ENCODE peak calls at places on chromosomes 2 and 18, in six cellular contexts. One of them, this sample, is unnamed.

GRCh38 chr2:71212336-71212735 is 14.6 kb downstream of the PAIP2B start:
- DNase-seq in epithelial cell of proximal tubule: no peak
- DNase-seq in occipital lobe: no peak
- DNase-seq in DMS79: no peak
- DNase-seq in left cardiac atrium: no peak
- DNase-seq in GM23248: no peak
- DNase-seq in this sample: no peak

GRCh38 chr2:88038263-88039105 is 17.1 kb downstream of the KRCC1 start:
- DNase-seq in DMS79: no peak
- DNase-seq in left cardiac atrium: no peak
- DNase-seq in GM23248: peak
- DNase-seq in epithelial cell of proximal tubule: peak
- DNase-seq in occipital lobe: no peak
- DNase-seq in this sample: no peak

GRCh38 chr2:236691799-236692167 is 122.2 kb downstream of the ACKR3 start:
- DNase-seq in epithelial cell of proximal tubule: no peak
- DNase-seq in GM23248: no peak
- DNase-seq in DMS79: no peak
- DNase-seq in left cardiac atrium: no peak
- DNase-seq in occipital lobe: no peak
- DNase-seq in this sample: no peak

GRCh38 chr18:80167947-80168745 is 59.1 kb downstream of the ADNP2 start:
- DNase-seq in occipital lobe: no peak
- DNase-seq in left cardiac atrium: no peak
- DNase-seq in GM23248: no peak
- DNase-seq in DMS79: no peak
- DNase-seq in epithelial cell of proximal tubule: no peak
- DNase-seq in this sample: no peak

GRCh38 chr2:120391905-120392665 is 46.1 kb downstream of the INHBB start:
- DNase-seq in DMS79: no peak
- DNase-seq in left cardiac atrium: no peak
- DNase-seq in GM23248: no peak
- DNase-seq in epithelial cell of proximal tubule: no peak
- DNase-seq in occipital lobe: no peak
- DNase-seq in this sample: peak

GRCh38 chr2:226478121-226478809 is 321.4 kb downstream of the IRS1 start:
- DNase-seq in DMS79: no peak
- DNase-seq in epithelial cell of proximal tubule: peak
- DNase-seq in occipital lobe: no peak
- DNase-seq in left cardiac atrium: peak
- DNase-seq in GM23248: peak
- DNase-seq in this sample: no peak

GRCh38 chr2:177772529-177772928 is 300.0 kb downstream of the PDE11A start:
- DNase-seq in occipital lobe: no peak
- DNase-seq in left cardiac atrium: no peak
- DNase-seq in DMS79: no peak
- DNase-seq in epithelial cell of proximal tubule: no peak
- DNase-seq in GM23248: peak
- DNase-seq in this sample: no peak

GRCh38 chr2:157784823-157785175 is 91.3 kb downstream of the ACVR1 start:
- DNase-seq in GM23248: no peak
- DNase-seq in epithelial cell of proximal tubule: no peak
- DNase-seq in left cardiac atrium: no peak
- DNase-seq in DMS79: peak
- DNase-seq in occipital lobe: no peak
- DNase-seq in this sample: no peak

GRCh38 chr2:184053326-184053725 is 545.0 kb upstream of the ZNF804A start:
- DNase-seq in epithelial cell of proximal tubule: no peak
- DNase-seq in occipital lobe: no peak
- DNase-seq in DMS79: no peak
- DNase-seq in GM23248: no peak
- DNase-seq in left cardiac atrium: no peak
- DNase-seq in this sample: no peak

GRCh38 chr2:150619607-150620330 is 132.3 kb upstream of the RND3 start:
- DNase-seq in epithelial cell of proximal tubule: no peak
- DNase-seq in left cardiac atrium: no peak
- DNase-seq in occipital lobe: no peak
- DNase-seq in DMS79: no peak
- DNase-seq in GM23248: peak
- DNase-seq in this sample: no peak

GRCh38 chr2:131055169-131056065 is 37.8 kb downstream of the FAM168B start:
- DNase-seq in occipital lobe: no peak
- DNase-seq in left cardiac atrium: no peak
- DNase-seq in GM23248: peak
- DNase-seq in DMS79: no peak
- DNase-seq in epithelial cell of proximal tubule: no peak
- DNase-seq in this sample: no peak

GRCh38 chr2:172052000-172052983 is 33.0 kb upstream of the DLX1 start:
- DNase-seq in DMS79: peak
- DNase-seq in occipital lobe: no peak
- DNase-seq in GM23248: no peak
- DNase-seq in left cardiac atrium: no peak
- DNase-seq in epithelial cell of proximal tubule: no peak
- DNase-seq in this sample: no peak

This sample was measured in Right ventricle myocardium inferior.